ENCODE peak calls at places on chromosomes 2 and 18, in ten cellular contexts. W is pancreas; U is left lung; O is CD8-positive, alpha-beta T cell; J is A673; N is spleen; I is body of pancreas; M is H9; E is A549; H is cardiac muscle cell. A is an unnamed sample.

GRCh38 chr2:54557601-54558187 is 101.6 kb downstream of the SPTBN1 start:
- DNase-seq in M (peak; percentile 64), H (peak; percentile 36), J (peak; percentile 68), N (peak; percentile 95), U (peak; percentile 93), W (peak; percentile 78), I (peak; percentile 65), E (peak; percentile 85), O (peak; percentile 75), A (peak; percentile 55)

GRCh38 chr2:98771771-98772521 is 41.0 kb upstream of the MGAT4A start:
- DNase-seq in E (no peak), N (peak; percentile 78), W (no peak), I (no peak), J (no peak), H (peak; percentile 90), U (no peak), O (peak; percentile 86), M (no peak), A (no peak)

GRCh38 chr2:238380785-238381184 is 45.9 kb upstream of the ASB1 start:
- DNase-seq in W (no peak), O (no peak), I (no peak), M (no peak), J (no peak), N (no peak), U (no peak), H (peak; percentile 62), E (no peak), A (peak; percentile 78)

GRCh38 chr18:54950221-54950620 is 9.0 kb downstream of the CCDC68 start:
- DNase-seq in E (no peak), I (peak; percentile 64), U (no peak), M (no peak), J (no peak), O (no peak), W (no peak), N (no peak), H (no peak), A (no peak)

GRCh38 chr2:46970334-46971288 is 55.0 kb upstream of the MCFD2 start:
- DNase-seq in E (peak; percentile 90), J (no peak), H (peak; percentile 70), M (no peak), N (peak; percentile 79), W (peak; percentile 90), I (peak; percentile 97), U (peak; percentile 68), O (no peak), A (peak; percentile 91)

GRCh38 chr2:46187112-46187618 is 110.0 kb upstream of the EPAS1 start:
- DNase-seq in W (peak; percentile 83), I (peak; percentile 83), H (peak; percentile 78), N (no peak), U (no peak), J (no peak), E (no peak), O (no peak), M (no peak), A (no peak)

GRCh38 chr2:180004731-180005130 is 2.4 kb downstream of the CWC22 start:
- DNase-seq in U (no peak), E (no peak), O (no peak), N (no peak), I (no peak), M (no peak), W (no peak), J (no peak), H (no peak), A (no peak)

GRCh38 chr2:123380536-123380935 is 644.6 kb upstream of the CNTNAP5 start:
- DNase-seq in E (no peak), W (peak; percentile 13), M (no peak), N (no peak), I (no peak), J (peak; percentile 3), U (no peak), H (peak; percentile 66), O (no peak), A (no peak)

GRCh38 chr2:240964854-240965295 is 33.5 kb upstream of the SNED1 start:
- DNase-seq in M (peak; percentile 8), E (no peak), W (peak; percentile 56), O (no peak), J (no peak), U (peak; percentile 74), H (no peak), N (no peak), I (no peak), A (no peak)

GRCh38 chr2:43312751-43313641 is 86.6 kb upstream of the ZFP36L2 start:
- DNase-seq in U (no peak), O (no peak), W (peak; percentile 70), H (no peak), N (no peak), I (peak; percentile 71), M (no peak), J (no peak), E (no peak), A (no peak)

GRCh38 chr2:209426432-209426831 is 2.6 kb downstream of the MAP2 start:
- DNase-seq in I (peak; percentile 24), H (no peak), M (peak; percentile 46), O (no peak), U (no peak), J (no peak), E (peak; percentile 56), N (no peak), W (no peak), A (peak; percentile 8)

GRCh38 chr18:32301976-32302743 is 112.3 kb downstream of the MEP1B start:
- DNase-seq in I (no peak), M (no peak), O (no peak), H (peak; percentile 81), N (no peak), W (no peak), J (no peak), E (peak; percentile 36), U (no peak), A (peak; percentile 19)

GRCh38 chr2:42906557-42907380 is 114.4 kb upstream of the HAAO start:
- DNase-seq in J (peak; percentile 26), O (no peak), H (peak; percentile 56), N (no peak), W (no peak), I (no peak), E (no peak), U (no peak), M (peak; percentile 47), A (no peak)

GRCh38 chr18:56294484-56295183 is 343.8 kb downstream of the TXNL1 start:
- DNase-seq in N (no peak), W (no peak), U (no peak), E (no peak), I (no peak), H (no peak), J (no peak), O (no peak), M (no peak), A (no peak)
- TF ChIP-seq CTCF in N (no peak), W (no peak), U (no peak), E (no peak), I (no peak), H (no peak), J (no peak), O (no peak), M (no peak), A (no peak)

GRCh38 chr2:85503611-85504433 is 35.1 kb upstream of the MAT2A start:
- DNase-seq in U (no peak), N (no peak), E (no peak), I (peak; percentile 23), M (no peak), J (no peak), H (no peak), O (no peak), W (no peak), A (no peak)

GRCh38 chr2:85504434-85505261 is 34.3 kb upstream of the MAT2A start:
- DNase-seq in U (no peak), H (peak; percentile 81), W (no peak), E (peak; percentile 75), O (no peak), N (no peak), M (no peak), J (peak; percentile 71), I (peak; percentile 55), A (peak; percentile 93)

GRCh38 chr2:85503168-85503610 is 35.8 kb upstream of the MAT2A start:
- DNase-seq in O (no peak), E (peak; percentile 51), H (no peak), M (no peak), U (no peak), W (no peak), I (no peak), J (no peak), N (peak; percentile 59), A (no peak)

GRCh38 chr2:85505551-85506238 is 33.3 kb upstream of the MAT2A start:
- DNase-seq in N (no peak), M (no peak), J (no peak), E (no peak), W (no peak), U (no peak), O (no peak), H (peak; percentile 42), I (no peak), A (no peak)

GRCh38 chr2:85506768-85507181 is 32.2 kb upstream of the MAT2A start:
- DNase-seq in U (no peak), N (no peak), E (no peak), J (no peak), H (no peak), M (no peak), I (no peak), O (no peak), W (no peak), A (no peak)
- H3K27ac ChIP-seq in U (peak overlapping the region; percentile 26), N (no peak overlapping the region), E (no peak overlapping the region), J (no peak overlapping the region), H (no peak overlapping the region), M (no peak overlapping the region), I (no peak overlapping the region), O (no peak overlapping the region), W (no peak overlapping the region), A (peak overlapping the region; percentile 4)

GRCh38 chr2:231198291-231199173 is at the start of gene ARMC9:
- DNase-seq in U (peak; percentile 95), J (peak; percentile 82), O (peak; percentile 62), H (peak; percentile 69), W (peak; percentile 89), M (peak; percentile 88), N (peak; percentile 93), E (peak; percentile 69), I (peak; percentile 76), A (peak; percentile 93)
- TF ChIP-seq CTCF in U (no peak), J (no peak), O (no peak), H (no peak), W (no peak), M (no peak), N (no peak), E (no peak), I (no peak), A (no peak)

GRCh38 chr2:233708942-233709341 is 3.8 kb upstream of the UGT1A5 start:
- DNase-seq in N (no peak), H (no peak), E (peak; percentile 78), W (no peak), I (no peak), M (no peak), U (no peak), O (no peak), J (peak; percentile 25), A (no peak)

GRCh38 chr2:233705911-233706506 is 6.7 kb upstream of the UGT1A5 start:
- DNase-seq in E (peak; percentile 70), J (no peak), M (no peak), H (peak; percentile 44), W (peak; percentile 88), N (no peak), O (no peak), U (no peak), I (peak; percentile 82), A (no peak)

GRCh38 chr2:233711312-233712008 is 1.2 kb upstream of the UGT1A5 start:
- DNase-seq in W (peak; percentile 90), U (peak; percentile 90), O (peak; percentile 60), E (peak; percentile 90), M (peak; percentile 84), N (peak; percentile 89), H (peak; percentile 91), I (peak; percentile 82), J (peak; percentile 90), A (peak; percentile 73)

GRCh38 chr2:233707979-233708644 is 4.6 kb upstream of the UGT1A5 start:
- DNase-seq in I (no peak), O (no peak), E (peak; percentile 87), H (peak; percentile 59), N (no peak), U (no peak), W (no peak), M (no peak), J (peak; percentile 62), A (no peak)

GRCh38 chr2:233706720-233707119 is 6.0 kb upstream of the UGT1A5 start:
- DNase-seq in O (no peak), I (no peak), E (peak; percentile 72), J (no peak), M (no peak), W (no peak), H (peak; percentile 53), U (no peak), N (no peak), A (no peak)
- H3K27ac ChIP-seq in O (no peak overlapping the region), I (no peak overlapping the region), E (peak overlapping the region; percentile 100), J (no peak overlapping the region), M (no peak overlapping the region), W (no peak overlapping the region), H (no peak overlapping the region), U (no peak overlapping the region), N (no peak overlapping the region), A (peak overlapping the region; percentile 83)

A was measured in RWPE1.